ENCODE peak calls at places on chromosomes 7 and 10, in four cellular contexts. One of them, this sample, is unnamed.

GRCh38 chr10:1109795-1110673 is 53.8 kb downstream of the WDR37 start:
- DNase-seq in NB4: peak
- DNase-seq in ovary: peak
- DNase-seq in cardiac fibroblast: peak
- DNase-seq in this sample: peak

GRCh38 chr10:80104066-80104926 is 25.8 kb downstream of the TMEM254 start:
- DNase-seq in NB4: no peak
- DNase-seq in ovary: no peak
- DNase-seq in cardiac fibroblast: peak
- DNase-seq in this sample: peak

GRCh38 chr10:48608279-48608681 is 3.4 kb upstream of the ARHGAP22 start:
- DNase-seq in NB4: peak
- DNase-seq in ovary: no peak
- DNase-seq in cardiac fibroblast: peak
- DNase-seq in this sample: peak

GRCh38 chr7:156735861-156736260 is 95.3 kb downstream of the RNF32 start:
- DNase-seq in NB4: no peak
- DNase-seq in ovary: no peak
- DNase-seq in cardiac fibroblast: no peak
- DNase-seq in this sample: no peak

GRCh38 chr7:46015107-46015868 is 94.2 kb upstream of the IGFBP3 start:
- DNase-seq in NB4: peak
- DNase-seq in ovary: no peak
- DNase-seq in cardiac fibroblast: peak
- DNase-seq in this sample: peak

GRCh38 chr7:115230882-115231508 is 309.1 kb downstream of the MDFIC start:
- DNase-seq in NB4: peak
- DNase-seq in ovary: no peak
- DNase-seq in cardiac fibroblast: peak
- DNase-seq in this sample: peak

GRCh38 chr7:102284891-102285540 is 1.7 kb upstream of the SH2B2 start:
- DNase-seq in NB4: peak
- DNase-seq in ovary: peak
- DNase-seq in cardiac fibroblast: no peak
- DNase-seq in this sample: no peak

GRCh38 chr7:45564886-45565455 is 9.2 kb upstream of the ADCY1 start:
- DNase-seq in NB4: no peak
- DNase-seq in ovary: no peak
- DNase-seq in cardiac fibroblast: no peak
- DNase-seq in this sample: no peak

GRCh38 chr7:109094-109493 is 83.3 kb upstream of the FAM20C start:
- DNase-seq in NB4: no peak
- DNase-seq in ovary: no peak
- DNase-seq in cardiac fibroblast: no peak
- DNase-seq in this sample: no peak

DNA sequence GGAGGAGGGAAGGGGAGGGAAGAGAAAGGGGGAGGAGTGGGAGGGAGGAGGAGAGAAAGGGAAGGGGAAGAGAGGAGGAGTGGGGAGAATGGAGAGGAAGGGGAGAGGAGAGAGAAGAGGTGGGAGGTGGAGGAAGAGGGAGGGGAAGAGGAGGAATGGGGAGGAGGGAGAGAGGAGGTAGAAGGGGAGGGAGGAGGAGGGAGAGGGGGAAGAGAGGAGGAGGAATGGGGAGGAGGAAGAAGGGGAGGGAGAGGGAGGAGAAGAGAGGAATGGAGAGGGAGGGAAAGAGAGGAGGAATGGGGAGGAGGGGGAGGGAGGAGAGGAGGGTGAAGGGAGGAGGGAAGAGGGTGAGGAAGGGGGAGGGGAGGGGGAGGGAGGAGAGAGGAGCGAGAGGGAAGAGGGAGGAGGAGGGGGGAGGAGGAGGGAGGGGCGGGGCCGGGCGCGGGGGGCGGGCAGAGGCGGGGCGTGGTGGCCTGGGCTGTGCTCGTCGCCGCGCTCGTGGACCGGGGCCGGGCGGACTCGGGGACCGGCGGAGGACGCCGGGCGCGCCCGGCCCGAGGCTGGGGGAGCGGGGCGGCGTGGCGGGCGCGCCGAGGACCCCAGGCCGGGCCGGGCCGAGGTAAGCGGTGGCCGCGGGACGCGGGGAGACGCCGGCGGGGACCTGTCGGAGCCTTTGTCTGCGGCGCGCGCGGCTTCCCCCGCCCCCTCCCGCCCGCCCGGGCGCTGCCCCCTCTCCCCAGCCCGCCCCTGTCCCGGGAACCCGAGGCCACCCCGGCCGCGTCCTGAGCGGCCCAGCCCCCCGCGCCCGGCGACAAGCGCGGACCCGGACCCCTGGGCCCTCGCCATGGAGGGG is at the start of gene SLC29A4:
- DNase-seq in NB4: peak
- DNase-seq in ovary: peak
- DNase-seq in cardiac fibroblast: peak
- DNase-seq in this sample: peak
- H3K4me3 ChIP-seq in NB4: no peak
- H3K4me3 ChIP-seq in ovary: peak
- H3K4me3 ChIP-seq in cardiac fibroblast: peak
- H3K4me3 ChIP-seq in this sample: peak

GRCh38 chr10:63412304-63412703 is 53.5 kb downstream of the JMJD1C start:
- DNase-seq in NB4: no peak
- DNase-seq in ovary: no peak
- DNase-seq in cardiac fibroblast: no peak
- DNase-seq in this sample: no peak

GRCh38 chr10:63414481-63415260 is 51.1 kb downstream of the JMJD1C start:
- DNase-seq in NB4: no peak
- DNase-seq in ovary: no peak
- DNase-seq in cardiac fibroblast: no peak
- DNase-seq in this sample: peak

GRCh38 chr10:63415635-63416244 is 50.0 kb downstream of the JMJD1C start:
- DNase-seq in NB4: peak
- DNase-seq in ovary: no peak
- DNase-seq in cardiac fibroblast: no peak
- DNase-seq in this sample: no peak

GRCh38 chr10:63413429-63413828 is 52.3 kb downstream of the JMJD1C start:
- DNase-seq in NB4: no peak
- DNase-seq in ovary: no peak
- DNase-seq in cardiac fibroblast: no peak
- DNase-seq in this sample: no peak

DNA sequence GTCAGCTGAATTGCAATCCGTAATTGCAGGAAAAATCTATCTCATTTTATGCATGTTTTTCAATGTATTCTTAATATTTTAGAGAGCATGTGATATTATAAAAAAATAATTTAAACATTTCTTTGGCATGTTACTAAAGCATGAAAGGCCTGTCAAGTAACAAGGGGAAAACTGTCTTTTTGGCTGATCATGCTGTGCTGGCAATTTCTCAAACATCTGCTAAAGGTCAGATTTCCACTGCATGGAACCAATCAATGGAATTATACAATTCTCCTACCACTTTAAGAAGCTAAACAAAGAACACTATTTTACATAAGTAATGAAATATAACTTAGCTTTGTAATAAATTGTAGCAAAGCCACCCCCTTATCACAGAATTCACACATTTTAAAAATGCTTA is 49.4 kb downstream of the JMJD1C start:
- DNase-seq in NB4: no peak
- DNase-seq in ovary: no peak
- DNase-seq in cardiac fibroblast: peak
- DNase-seq in this sample: peak
- H3K4me3 ChIP-seq in NB4: no peak
- H3K4me3 ChIP-seq in ovary: no peak
- H3K4me3 ChIP-seq in cardiac fibroblast: no peak
- H3K4me3 ChIP-seq in this sample: no peak

GRCh38 chr10:50604049-50604640 is 19.6 kb downstream of the SGMS1 start:
- DNase-seq in NB4: peak
- DNase-seq in ovary: no peak
- DNase-seq in cardiac fibroblast: peak
- DNase-seq in this sample: peak

GRCh38 chr10:50604823-50605222 is 18.9 kb downstream of the SGMS1 start:
- DNase-seq in NB4: no peak
- DNase-seq in ovary: no peak
- DNase-seq in cardiac fibroblast: no peak
- DNase-seq in this sample: peak

GRCh38 chr10:50607526-50607925 is 16.2 kb downstream of the SGMS1 start:
- DNase-seq in NB4: no peak
- DNase-seq in ovary: no peak
- DNase-seq in cardiac fibroblast: peak
- DNase-seq in this sample: no peak

GRCh38 chr10:50603151-50603850 is 20.5 kb downstream of the SGMS1 start:
- DNase-seq in NB4: no peak
- DNase-seq in ovary: no peak
- DNase-seq in cardiac fibroblast: no peak
- DNase-seq in this sample: no peak

GRCh38 chr10:50605280-50606270 is 18.2 kb downstream of the SGMS1 start:
- DNase-seq in NB4: peak
- DNase-seq in ovary: peak
- DNase-seq in cardiac fibroblast: peak
- DNase-seq in this sample: peak
- H3K4me3 ChIP-seq in NB4: no peak
- H3K4me3 ChIP-seq in ovary: no peak
- H3K4me3 ChIP-seq in cardiac fibroblast: peak
- H3K4me3 ChIP-seq in this sample: no peak

GRCh38 chr7:44065431-44066110 is at the start of gene PGAM2:
- DNase-seq in NB4: peak
- DNase-seq in ovary: no peak
- DNase-seq in cardiac fibroblast: peak
- DNase-seq in this sample: no peak

GRCh38 chr7:44063547-44063893 is 1.8 kb downstream of the PGAM2 start:
- DNase-seq in NB4: no peak
- DNase-seq in ovary: no peak
- DNase-seq in cardiac fibroblast: no peak
- DNase-seq in this sample: no peak

GRCh38 chr7:44063894-44064651 is 1.3 kb downstream of the PGAM2 start:
- DNase-seq in NB4: no peak
- DNase-seq in ovary: no peak
- DNase-seq in cardiac fibroblast: no peak
- DNase-seq in this sample: no peak

GRCh38 chr7:44066111-44066460 is 719 bp upstream of the PGAM2 start:
- DNase-seq in NB4: no peak
- DNase-seq in ovary: no peak
- DNase-seq in cardiac fibroblast: no peak
- DNase-seq in this sample: no peak

GRCh38 chr7:44064791-44065430 is 456 bp downstream of the PGAM2 start:
- DNase-seq in NB4: no peak
- DNase-seq in ovary: no peak
- DNase-seq in cardiac fibroblast: no peak
- DNase-seq in this sample: no peak
- H3K4me3 ChIP-seq in NB4: no peak
- H3K4me3 ChIP-seq in ovary: no peak
- H3K4me3 ChIP-seq in cardiac fibroblast: no peak
- H3K4me3 ChIP-seq in this sample: no peak

DNA sequence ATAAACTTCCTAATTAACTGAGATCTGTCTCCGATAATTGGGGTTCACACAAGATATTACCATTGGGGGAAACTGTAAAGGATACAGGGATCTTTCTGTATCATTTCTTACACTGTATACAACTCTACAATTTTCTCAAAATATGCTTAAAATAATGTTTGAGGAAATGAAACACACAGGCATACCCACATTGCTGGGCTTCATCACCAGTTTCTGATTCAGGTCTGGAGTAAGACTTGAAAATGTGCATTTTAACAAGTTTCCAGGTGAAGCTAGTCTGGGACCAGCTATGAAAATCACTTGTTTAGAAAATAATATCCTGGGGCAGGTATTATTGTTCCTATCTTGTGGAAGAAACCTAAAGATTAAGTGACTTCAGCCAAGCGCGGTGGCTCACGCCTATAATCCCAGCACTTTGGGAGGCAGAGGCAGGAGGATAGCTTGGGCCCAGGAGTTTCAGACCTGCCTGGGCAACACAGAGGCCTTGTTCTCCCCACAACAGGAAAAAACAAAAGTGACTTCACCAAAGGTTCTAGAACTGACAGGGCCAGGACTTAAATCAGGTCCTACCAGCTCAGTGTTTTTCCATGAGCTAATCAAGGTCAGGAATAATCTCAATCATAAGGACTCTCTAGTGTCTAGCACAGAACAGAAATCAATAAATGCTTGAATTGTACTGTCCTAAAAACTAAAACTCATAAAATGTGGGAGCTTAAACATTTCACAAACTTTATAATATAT is 12.6 kb downstream of the TOMM7 start:
- DNase-seq in NB4: no peak
- DNase-seq in ovary: no peak
- DNase-seq in cardiac fibroblast: no peak
- DNase-seq in this sample: no peak
- H3K4me3 ChIP-seq in NB4: no peak
- H3K4me3 ChIP-seq in ovary: no peak
- H3K4me3 ChIP-seq in cardiac fibroblast: no peak
- H3K4me3 ChIP-seq in this sample: no peak

GRCh38 chr10:71621783-71622526 is 97.6 kb downstream of the C10orf105 start:
- DNase-seq in NB4: no peak
- DNase-seq in ovary: peak
- DNase-seq in cardiac fibroblast: peak
- DNase-seq in this sample: peak
- H3K4me3 ChIP-seq in NB4: no peak
- H3K4me3 ChIP-seq in ovary: no peak
- H3K4me3 ChIP-seq in cardiac fibroblast: no peak
- H3K4me3 ChIP-seq in this sample: no peak

This sample was measured in AG10803.